ENCODE peak calls at places on chromosome 17, in seven cellular contexts. T is stomach, R is H1, U is HCT116, D is prostate gland, H is transverse colon, B is suprapubic skin. M is an unnamed sample.

GRCh38 chr17:6073620-6074019 is 3.4 kb downstream of the WSCD1 start:
- DNase-seq in T (no peak), U (no peak), R (no peak), H (no peak), B (no peak), D (no peak), M (no peak)

GRCh38 chr17:40516581-40517285 is 15.3 kb upstream of the TNS4 start:
- DNase-seq in U (peak), D (no peak), R (no peak), B (peak), H (peak), T (no peak), M (no peak)

GRCh38 chr17:57113656-57114055 is 28.6 kb downstream of the AKAP1 start:
- DNase-seq in T (no peak), D (no peak), U (no peak), B (no peak), H (no peak), R (no peak), M (no peak)

GRCh38 chr17:57518587-57519118 is 226.4 kb downstream of the CCDC182 start:
- DNase-seq in H (no peak), T (no peak), D (no peak), R (no peak), U (no peak), B (no peak), M (no peak)

GRCh38 chr17:71970312-71970711 is 150.5 kb upstream of the SOX9 start:
- DNase-seq in D (no peak), R (no peak), U (no peak), T (no peak), H (no peak), B (no peak), M (no peak)

GRCh38 chr17:48995871-48996695 is 1.1 kb upstream of the IGF2BP1 start:
- DNase-seq in B (peak), D (no peak), U (no peak), H (no peak), T (no peak), R (peak), M (no peak)

GRCh38 chr17:57110152-57110542 is 25.1 kb downstream of the AKAP1 start:
- DNase-seq in U (no peak), H (no peak), T (no peak), B (no peak), D (no peak), R (no peak), M (no peak)

GRCh38 chr17:55440391-55440790 is 18.8 kb upstream of the MMD start:
- DNase-seq in U (no peak), B (no peak), H (no peak), T (no peak), R (no peak), D (no peak), M (no peak)

GRCh38 chr17:41020346-41020745 is 6.7 kb downstream of the KRTAP1-5 start:
- DNase-seq in R (no peak), T (no peak), D (no peak), H (no peak), U (no peak), B (no peak), M (no peak)

GRCh38 chr17:43779145-43780125 is 658 bp upstream of the DUSP3 start:
- DNase-seq in B (no peak), U (peak), R (no peak), T (no peak), H (no peak), D (no peak), M (no peak)

GRCh38 chr17:58120195-58120822 is 27.9 kb upstream of the OR4D1 start:
- DNase-seq in B (no peak), T (peak), R (peak), H (peak), U (peak), D (peak), M (peak)

GRCh38 chr17:27551701-27552466 is 79.1 kb upstream of the LGALS9 start:
- DNase-seq in H (peak), B (no peak), T (no peak), D (no peak), U (peak), R (no peak), M (no peak)

GRCh38 chr17:69882281-69882680 is 192.7 kb upstream of the KCNJ16 start:
- DNase-seq in R (no peak), T (no peak), D (no peak), B (no peak), U (no peak), H (no peak), M (no peak)

GRCh38 chr17:64747938-64748540 is 85.9 kb upstream of the SMURF2 start:
- DNase-seq in D (no peak), R (no peak), H (no peak), U (no peak), T (no peak), B (no peak), M (no peak)
- TF ChIP-seq POLR2AphosphoS5 in D (no peak), R (no peak), H (no peak), U (no peak), T (no peak), B (no peak), M (no peak)

DNA sequence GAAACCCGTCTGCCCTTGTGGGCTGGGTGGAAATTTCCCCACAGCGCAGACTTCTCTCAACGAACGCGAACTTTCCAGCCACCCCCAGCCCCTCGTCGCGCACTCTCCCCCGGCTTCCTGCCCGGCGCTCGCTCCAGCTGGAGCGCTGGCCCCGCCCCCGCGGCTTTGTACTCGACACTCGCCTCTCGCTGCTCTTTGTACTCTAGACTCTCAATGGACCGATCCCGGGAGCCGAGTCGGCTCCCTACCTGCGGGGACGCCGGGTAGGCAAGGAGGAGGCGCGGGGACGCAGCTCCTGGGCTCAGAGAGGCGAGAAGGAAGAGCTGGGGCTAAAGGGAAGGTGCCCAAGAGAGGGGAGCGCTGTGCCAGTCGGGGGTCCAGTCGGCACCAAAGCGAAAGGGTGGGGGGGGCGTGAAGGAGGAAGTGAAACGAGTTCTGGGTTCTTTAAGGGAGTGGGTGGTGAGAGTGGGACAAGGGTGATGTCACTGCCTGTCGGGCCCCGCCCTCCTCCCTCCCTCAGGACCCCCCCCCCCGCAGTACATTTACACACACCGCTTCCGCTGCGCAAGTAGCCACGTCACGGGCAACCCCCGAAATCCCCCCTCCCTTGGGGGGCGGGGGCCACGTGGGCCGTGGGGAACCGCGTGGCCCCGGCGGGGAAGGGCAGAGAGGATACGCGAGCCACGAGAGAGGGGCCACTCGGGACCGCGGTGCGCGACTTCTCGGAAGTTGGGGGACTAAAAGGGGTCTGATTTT is 9.7 kb downstream of the KDM6B start:
- DNase-seq in R (peak), H (peak), T (peak), B (peak), U (no peak), D (peak), M (no peak)
- TF ChIP-seq POLR2AphosphoS5 in R (no peak), H (peak), T (peak), B (no peak), U (no peak), D (no peak), M (no peak)

GRCh38 chr17:17510456-17511292 is 14.5 kb upstream of the RASD1 start:
- DNase-seq in U (no peak), B (no peak), R (no peak), T (no peak), H (no peak), D (no peak), M (no peak)
- TF ChIP-seq POLR2AphosphoS5 in U (no peak), B (no peak), R (no peak), T (no peak), H (no peak), D (no peak), M (no peak)

DNA sequence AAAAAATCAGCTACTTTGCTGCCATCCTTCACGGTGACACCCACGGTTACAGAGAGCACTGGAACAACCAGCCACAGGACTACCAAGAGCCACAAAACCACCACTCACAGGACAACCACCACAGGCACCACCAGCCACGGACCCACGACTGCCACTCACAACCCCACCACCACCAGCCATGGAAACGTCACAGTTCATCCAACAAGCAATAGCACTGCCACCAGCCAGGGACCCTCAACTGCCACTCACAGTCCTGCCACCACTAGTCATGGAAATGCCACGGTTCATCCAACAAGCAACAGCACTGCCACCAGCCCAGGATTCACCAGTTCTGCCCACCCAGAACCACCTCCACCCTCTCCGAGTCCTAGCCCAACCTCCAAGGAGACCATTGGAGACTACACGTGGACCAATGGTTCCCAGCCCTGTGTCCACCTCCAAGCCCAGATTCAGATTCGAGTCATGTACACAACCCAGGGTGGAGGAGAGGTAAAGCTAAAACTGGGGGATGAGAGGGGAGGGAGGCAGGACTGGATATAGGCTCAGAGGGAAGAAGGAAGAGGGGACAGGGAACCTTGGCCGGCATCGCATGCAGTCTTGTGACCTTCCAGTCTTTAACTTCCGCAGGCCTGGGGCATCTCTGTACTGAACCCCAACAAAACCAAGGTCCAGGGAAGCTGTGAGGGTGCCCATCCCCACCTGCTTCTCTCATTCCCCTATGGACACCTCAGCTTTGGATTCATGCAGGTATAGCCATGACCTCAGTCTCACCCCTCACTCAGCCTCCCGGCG is 597 bp downstream of the CD68 start:
- DNase-seq in B (no peak), T (no peak), U (no peak), H (no peak), R (peak), D (no peak), M (no peak)
- TF ChIP-seq POLR2AphosphoS5 in B (no peak), T (no peak), U (no peak), H (no peak), R (peak), D (no peak), M (no peak)

DNA sequence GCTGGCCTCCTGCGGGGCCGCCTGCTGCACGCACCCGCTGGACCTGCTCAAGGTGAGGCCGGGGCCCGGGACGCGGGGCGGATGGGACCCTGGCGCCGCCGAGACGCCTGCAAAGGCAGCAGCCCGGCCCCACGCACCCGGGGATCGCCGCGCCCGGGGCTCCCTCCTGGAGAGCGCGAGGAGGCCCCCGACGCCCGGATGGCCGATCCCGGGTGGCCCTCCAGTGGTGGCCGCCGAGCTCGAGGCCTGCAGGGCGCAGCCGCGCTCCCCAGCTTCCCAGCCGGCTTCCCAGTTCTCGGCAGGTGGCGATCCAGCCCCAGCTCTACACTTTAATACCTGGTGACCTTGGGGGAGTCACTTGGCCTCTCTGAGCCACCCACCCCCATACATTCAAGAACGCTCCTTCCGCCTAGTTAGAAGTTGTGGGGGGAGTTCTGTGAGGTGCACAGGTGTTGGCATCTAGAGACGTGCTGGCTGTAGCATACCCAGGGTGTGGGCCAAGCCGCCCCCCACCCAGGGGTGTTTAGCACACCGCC is 452 bp downstream of the SLC25A10 start:
- DNase-seq in U (no peak), T (peak), D (peak), R (no peak), B (no peak), H (peak), M (no peak)
- TF ChIP-seq POLR2AphosphoS5 in U (no peak), T (no peak), D (no peak), R (peak), B (no peak), H (no peak), M (peak)

DNA sequence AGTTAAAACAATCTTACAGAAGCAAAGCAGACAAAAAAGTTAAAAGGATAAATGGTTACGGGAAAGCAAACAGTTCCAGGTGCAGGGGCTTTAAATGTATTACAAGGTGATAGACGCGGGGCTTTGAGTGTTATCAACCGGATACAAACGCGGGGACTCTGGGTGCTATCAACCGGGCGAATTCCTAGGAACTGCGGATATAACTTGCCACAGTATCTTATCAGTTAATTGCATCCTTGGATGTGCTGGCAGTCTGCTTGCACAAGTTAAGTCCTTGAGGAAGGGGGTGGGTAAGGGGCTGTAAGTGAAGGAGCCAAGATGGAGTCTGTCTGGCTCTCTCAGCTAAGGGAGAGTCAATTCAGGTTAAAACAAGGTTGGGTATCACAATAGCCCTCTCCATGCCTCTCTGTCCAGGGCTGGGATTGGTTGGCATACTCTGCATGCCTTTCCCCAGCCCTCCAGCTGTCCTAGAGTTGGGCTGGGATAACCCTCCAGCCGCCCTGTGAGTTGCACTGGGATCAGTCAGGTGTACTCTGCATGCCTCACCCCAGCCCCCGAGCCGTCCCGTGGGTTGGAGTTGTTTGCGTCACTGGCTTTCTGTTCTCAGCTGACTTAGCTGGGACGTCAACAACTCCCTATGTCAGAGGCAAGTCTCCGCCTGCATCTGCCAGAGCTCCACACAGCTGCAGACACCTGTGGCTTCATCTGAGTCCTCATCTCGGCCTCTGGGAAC is 40.9 kb downstream of the TMEM235 start:
- DNase-seq in B (no peak), U (no peak), T (peak), D (peak), H (peak), R (no peak), M (peak)
- TF ChIP-seq POLR2AphosphoS5 in B (no peak), U (no peak), T (peak), D (peak), H (peak), R (no peak), M (no peak)

GRCh38 chr17:18257747-18258355 is 687 bp downstream of the FLII start:
- DNase-seq in T (peak), H (peak), D (peak), R (no peak), U (no peak), B (peak), M (peak)
- TF ChIP-seq POLR2AphosphoS5 in T (peak), H (peak), D (no peak), R (no peak), U (peak), B (no peak), M (no peak)